ENCODE peak calls at places on chromosomes 5 and 9, in nine cellular contexts. B is transverse colon; C is CD4-positive, alpha-beta memory T cell; T is aorta; G is adrenal gland; Z is AG04450; N is gastrocnemius medialis; W is K562; A is Karpas-422. F is an unnamed sample.

GRCh38 chr5:83802686-83803085 is 82.0 kb upstream of the HAPLN1 start:
- DNase-seq in T (no peak), Z (no peak), B (no peak), G (no peak), A (no peak), N (no peak), C (no peak), W (no peak), F (no peak)

GRCh38 chr5:172442592-172442991 is 11.7 kb downstream of the SH3PXD2B start:
- DNase-seq in A (no peak), G (no peak), Z (no peak), C (no peak), B (no peak), W (no peak), N (no peak), T (peak; percentile 24), F (no peak)

GRCh38 chr5:72206994-72207393 is 99.7 kb downstream of the MAP1B start:
- DNase-seq in G (no peak), W (no peak), T (no peak), N (no peak), B (no peak), Z (no peak), A (no peak), C (no peak), F (no peak)

GRCh38 chr5:59126665-59127354 is 543.9 kb downstream of the RAB3C start:
- DNase-seq in C (peak; percentile 36), G (no peak), T (no peak), N (no peak), W (no peak), B (no peak), Z (no peak), A (no peak), F (no peak)

GRCh38 chr5:62199792-62200716 is 106.0 kb upstream of the KIF2A start:
- DNase-seq in G (no peak), C (no peak), Z (no peak), N (no peak), A (no peak), B (no peak), T (no peak), W (no peak), F (no peak)

GRCh38 chr5:154214236-154215106 is 23.9 kb downstream of the GALNT10 start:
- DNase-seq in G (no peak), T (no peak), A (no peak), W (no peak), B (no peak), C (no peak), N (no peak), Z (no peak), F (no peak)

GRCh38 chr5:143554918-143555477 is 151.5 kb upstream of the NR3C1 start:
- DNase-seq in G (no peak), N (no peak), C (no peak), W (no peak), B (no peak), Z (peak; percentile 63), T (no peak), A (no peak), F (no peak)

GRCh38 chr9:111759762-111760639 is 34.7 kb downstream of the SHOC1 start:
- DNase-seq in G (peak; percentile 71), N (no peak), C (peak; percentile 56), W (peak; percentile 17), B (peak; percentile 49), T (no peak), Z (peak; percentile 74), A (peak; percentile 84), F (no peak)

GRCh38 chr5:17860660-17861315 is 226.5 kb downstream of the TAF11L14 start:
- DNase-seq in G (no peak), C (no peak), N (no peak), T (no peak), A (no peak), W (no peak), Z (no peak), B (no peak), F (no peak)

GRCh38 chr9:138103111-138103823 is 225.7 kb downstream of the CACNA1B start:
- DNase-seq in G (peak; percentile 6), Z (no peak), A (no peak), B (no peak), C (no peak), W (no peak), T (peak; percentile 59), N (no peak), F (no peak)

GRCh38 chr5:59562756-59563389 is 330.7 kb downstream of the PDE4D start:
- DNase-seq in W (no peak), B (peak; percentile 24), N (peak; percentile 92), Z (peak; percentile 33), G (no peak), T (no peak), C (no peak), A (no peak), F (no peak)

GRCh38 chr5:115372121-115372520 is 75.7 kb upstream of the CCDC112 start:
- DNase-seq in A (no peak), C (no peak), T (no peak), B (no peak), W (no peak), Z (no peak), G (no peak), N (no peak), F (no peak)

GRCh38 chr5:29002481-29002880 is 1964.1 kb upstream of the CDH9 start:
- DNase-seq in B (no peak), N (no peak), Z (no peak), W (no peak), T (no peak), G (no peak), A (no peak), C (no peak), F (no peak)

GRCh38 chr5:132260714-132261615 is 3.5 kb downstream of the PDLIM4 start:
- DNase-seq in C (no peak), N (no peak), Z (peak; percentile 56), T (peak; percentile 84), W (peak; percentile 54), A (no peak), B (peak; percentile 46), G (peak; percentile 50), F (no peak)

GRCh38 chr5:9108156-9108555 is 437.7 kb downstream of the SEMA5A start:
- DNase-seq in N (no peak), G (no peak), A (no peak), B (no peak), W (no peak), C (no peak), T (no peak), Z (no peak), F (no peak)

GRCh38 chr5:142994242-142994641 is 224.1 kb downstream of the ARHGAP26 start:
- DNase-seq in W (no peak), B (no peak), C (no peak), N (no peak), G (no peak), Z (no peak), A (no peak), T (no peak), F (no peak)

GRCh38 chr9:114525505-114525904 is 20.2 kb upstream of the WHRN start:
- DNase-seq in B (no peak), N (no peak), G (no peak), T (no peak), C (no peak), W (no peak), Z (peak; percentile 34), A (no peak), F (no peak)

DNA sequence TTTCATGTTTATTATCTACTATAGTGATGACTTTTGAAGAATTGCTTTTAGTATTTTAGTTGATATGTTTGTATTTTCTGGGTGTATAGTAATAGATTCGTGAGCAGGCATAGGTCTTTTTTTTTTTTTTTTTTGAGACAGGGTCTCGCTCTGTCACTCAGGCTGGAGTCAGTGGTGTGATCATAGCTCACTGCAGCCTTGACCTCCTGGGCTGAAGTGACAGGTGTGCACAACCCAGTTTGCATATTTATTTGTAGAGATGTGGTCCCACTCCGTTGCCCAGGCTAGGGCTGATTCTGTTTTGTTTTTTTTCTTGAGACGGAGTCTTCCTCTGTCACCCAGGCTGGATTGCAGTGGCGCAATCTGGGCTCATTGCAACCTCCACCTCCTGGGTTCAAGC is 11.9 kb downstream of the ERBIN start:
- DNase-seq in G (no peak), W (no peak), N (no peak), C (no peak), Z (no peak), T (no peak), A (peak; percentile 65), B (no peak), F (no peak)
- H3K9me3 ChIP-seq in G (no peaks in the 10 kb centered on the region), W (no peaks in the 10 kb centered on the region), N (no peaks in the 10 kb centered on the region), C (no peaks in the 10 kb centered on the region), Z (peaks cover 8% of the 10 kb centered on the region), T (no peaks in the 10 kb centered on the region), A (no peaks in the 10 kb centered on the region), B (no peaks in the 10 kb centered on the region), F (no peaks in the 10 kb centered on the region)

DNA sequence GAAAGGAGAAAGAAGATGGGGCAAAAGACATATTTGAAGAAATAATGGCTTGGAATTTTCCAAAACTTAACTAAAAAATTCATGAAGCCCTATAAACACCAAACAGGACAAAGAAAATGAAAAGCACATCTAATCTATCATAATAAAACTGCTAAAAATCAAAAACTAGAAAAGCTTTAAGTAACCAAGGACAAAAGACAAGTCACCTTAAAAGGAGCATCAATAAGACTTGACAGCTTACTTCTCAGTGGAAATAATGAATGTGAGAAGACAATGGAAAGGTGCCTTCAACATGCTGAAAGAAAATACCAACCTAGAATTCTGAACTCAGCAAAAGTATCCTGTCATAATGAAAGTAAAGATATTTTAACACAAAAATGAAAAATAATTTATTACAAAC is 27.0 kb downstream of the GTF3C4 start:
- DNase-seq in G (no peak), W (no peak), C (no peak), A (no peak), Z (no peak), T (no peak), B (no peak), N (no peak), F (no peak)
- H3K9me3 ChIP-seq in G (peaks cover 4% of the 10 kb centered on the region), W (peaks cover 4% of the 10 kb centered on the region), C (no peaks in the 10 kb centered on the region), A (peaks cover 14% of the 10 kb centered on the region), Z (peaks cover 12% of the 10 kb centered on the region), T (no peaks in the 10 kb centered on the region), B (peaks cover 15% of the 10 kb centered on the region), N (peaks cover 11% of the 10 kb centered on the region), F (peaks cover 3% of the 10 kb centered on the region)

DNA sequence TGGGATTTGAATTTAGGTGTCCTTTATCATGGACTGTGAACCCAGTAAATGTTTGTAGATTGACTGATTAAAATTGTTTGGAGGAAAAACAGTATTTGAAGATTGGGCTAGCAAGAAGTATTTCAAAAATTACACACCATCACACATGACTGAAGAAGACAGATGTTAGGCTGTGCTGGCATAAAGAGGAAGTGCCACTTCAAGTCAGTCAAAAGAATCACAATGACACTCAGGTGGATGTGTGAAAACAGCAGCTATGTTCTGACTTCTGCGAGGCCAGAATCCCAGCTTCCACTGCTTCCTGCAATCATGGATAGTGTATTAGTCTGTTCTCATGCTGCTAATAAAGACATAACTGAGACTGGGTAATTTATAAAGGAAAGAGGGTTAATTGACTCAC is 393.3 kb downstream of the DMRT2 start:
- DNase-seq in Z (no peak), N (no peak), C (no peak), A (peak; percentile 51), G (no peak), W (no peak), T (no peak), B (no peak), F (no peak)
- H3K9me3 ChIP-seq in Z (peaks cover 7% of the 10 kb centered on the region), N (no peaks in the 10 kb centered on the region), C (no peaks in the 10 kb centered on the region), A (no peaks in the 10 kb centered on the region), G (no peaks in the 10 kb centered on the region), W (no peaks in the 10 kb centered on the region), T (no peaks in the 10 kb centered on the region), B (no peaks in the 10 kb centered on the region), F (no peaks in the 10 kb centered on the region)

DNA sequence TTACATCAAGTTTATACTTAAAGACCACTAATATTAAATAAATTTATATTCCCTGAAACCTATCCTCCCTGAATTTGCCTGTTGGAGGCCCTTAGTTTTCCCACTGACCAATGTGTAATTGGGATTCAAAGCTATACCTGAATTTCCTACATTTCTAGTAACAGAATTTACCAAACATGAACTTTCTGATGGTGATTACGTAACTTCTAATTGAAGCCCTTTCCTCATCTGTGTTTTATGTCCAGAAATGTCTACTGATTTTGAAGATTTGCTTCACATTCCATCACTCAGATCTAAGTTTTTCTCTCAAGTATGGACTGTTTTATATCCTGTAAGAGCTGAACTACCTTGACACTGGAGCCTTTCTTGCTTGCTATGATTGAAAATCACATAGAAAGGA is 12.8 kb downstream of the ZFP62 start:
- DNase-seq in B (no peak), C (no peak), G (no peak), W (no peak), A (no peak), Z (no peak), T (no peak), N (no peak), F (no peak)
- H3K9me3 ChIP-seq in B (peaks cover 38% of the 10 kb centered on the region), C (no peaks in the 10 kb centered on the region), G (no peaks in the 10 kb centered on the region), W (peaks cover 50% of the 10 kb centered on the region), A (peaks cover 54% of the 10 kb centered on the region), Z (peaks cover 41% of the 10 kb centered on the region), T (peaks cover 16% of the 10 kb centered on the region), N (no peaks in the 10 kb centered on the region), F (peaks cover 10% of the 10 kb centered on the region)